ENCODE peak calls at places on chromosomes 7 and 10, in five cellular contexts. S, R, G, P and O are unnamed samples.

GRCh38 chr7:23373151-23374004 is 74.2 kb downstream of the MALSU1 start:
- DNase-seq in R (no peak), S (peak), P (peak), G (no peak), O (no peak)

GRCh38 chr7:54978364-54979116 is 40.3 kb upstream of the EGFR start:
- DNase-seq in G (no peak), P (no peak), S (no peak), R (peak), O (no peak)

GRCh38 chr10:47354162-47354561 is 6.0 kb downstream of the RBP3 start:
- DNase-seq in R (no peak), S (no peak), P (peak), G (no peak), O (no peak)

GRCh38 chr10:94137747-94138146 is 144.0 kb downstream of the PLCE1 start:
- DNase-seq in P (no peak), R (no peak), G (no peak), S (no peak), O (no peak)

GRCh38 chr7:100942038-100942774 is 7.1 kb upstream of the MUC3A start:
- DNase-seq in S (no peak), R (no peak), G (no peak), P (peak), O (no peak)

GRCh38 chr10:67539312-67539711 is 156.7 kb downstream of the CTNNA3 start:
- DNase-seq in S (no peak), P (no peak), G (no peak), R (no peak), O (no peak)

GRCh38 chr7:69597278-69598076 is 798 bp upstream of the AUTS2 start:
- DNase-seq in P (no peak), R (peak), G (no peak), S (peak), O (peak)

GRCh38 chr10:812787-813186 is 118.7 kb downstream of the LARP4B start:
- DNase-seq in G (no peak), R (no peak), S (no peak), P (no peak), O (no peak)

GRCh38 chr10:11113156-11113555 is 95.5 kb downstream of the CELF2 start:
- DNase-seq in R (no peak), G (no peak), P (no peak), S (peak), O (no peak)

GRCh38 chr10:79112898-79113431 is 44.2 kb downstream of the ZMIZ1 start:
- DNase-seq in P (peak), G (no peak), S (no peak), R (no peak), O (no peak)

GRCh38 chr7:81789406-81790139 is 19.7 kb upstream of the HGF start:
- DNase-seq in R (no peak), S (no peak), G (no peak), P (no peak), O (no peak)

DNA sequence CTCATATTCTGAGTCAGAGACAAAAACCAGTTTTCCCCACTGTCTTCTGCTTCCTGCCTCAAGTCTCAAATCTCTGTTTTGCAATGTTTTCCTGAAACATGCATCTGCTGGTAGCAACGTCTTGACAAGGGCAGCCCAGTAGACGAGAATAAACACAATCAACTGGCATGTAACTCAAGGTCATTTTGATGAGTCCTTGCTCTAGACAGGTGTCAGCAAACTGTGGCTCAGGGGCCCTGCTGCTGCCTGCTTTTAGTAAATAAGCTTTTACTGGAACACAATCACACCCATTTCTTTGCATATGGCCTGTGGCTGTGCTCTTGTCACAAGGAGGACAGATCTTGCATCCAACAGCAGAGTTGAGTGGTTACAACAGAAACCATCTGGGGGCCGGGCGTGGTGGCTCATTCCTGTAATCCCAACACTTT is 59.8 kb downstream of the ITIH5 start:
- DNase-seq in R (no peak), G (no peak), P (no peak), S (no peak), O (no peak)
- TF ChIP-seq EZH2phosphoT487 in R (no peak), G (no peak), P (no peak), S (no peak), O (no peak)

DNA sequence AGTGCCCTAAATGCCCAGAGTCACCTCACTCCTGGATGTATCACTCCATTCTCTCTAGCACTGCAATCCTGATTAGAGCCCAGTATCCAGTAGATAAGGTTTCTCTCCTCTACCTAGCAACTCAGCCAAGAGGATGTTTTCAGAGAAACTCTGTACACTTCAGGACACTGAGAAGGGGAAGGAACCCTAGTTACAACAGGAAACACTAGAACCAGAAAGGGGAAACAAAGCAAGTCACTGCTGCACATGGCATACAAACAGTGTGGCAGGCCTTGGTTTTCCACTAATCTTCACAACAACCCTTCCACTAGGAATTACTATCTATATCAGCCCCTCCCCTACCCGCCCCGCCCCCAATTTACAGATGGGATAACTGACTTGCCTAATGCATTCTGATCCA is 1.6 kb downstream of the FAM204A start:
- DNase-seq in G (no peak), P (no peak), R (no peak), S (peak), O (no peak)
- H3K4me3 ChIP-seq in G (no peak), P (no peak), R (no peak), S (peak), O (peak)

GRCh38 chr7:139043823-139044812 is 8.3 kb upstream of the ZC3HAV1L start:
- DNase-seq in R (no peak), G (no peak), P (no peak), S (no peak), O (no peak)
- TF ChIP-seq EZH2phosphoT487 in R (no peak), G (no peak), P (no peak), S (no peak), O (no peak)

DNA sequence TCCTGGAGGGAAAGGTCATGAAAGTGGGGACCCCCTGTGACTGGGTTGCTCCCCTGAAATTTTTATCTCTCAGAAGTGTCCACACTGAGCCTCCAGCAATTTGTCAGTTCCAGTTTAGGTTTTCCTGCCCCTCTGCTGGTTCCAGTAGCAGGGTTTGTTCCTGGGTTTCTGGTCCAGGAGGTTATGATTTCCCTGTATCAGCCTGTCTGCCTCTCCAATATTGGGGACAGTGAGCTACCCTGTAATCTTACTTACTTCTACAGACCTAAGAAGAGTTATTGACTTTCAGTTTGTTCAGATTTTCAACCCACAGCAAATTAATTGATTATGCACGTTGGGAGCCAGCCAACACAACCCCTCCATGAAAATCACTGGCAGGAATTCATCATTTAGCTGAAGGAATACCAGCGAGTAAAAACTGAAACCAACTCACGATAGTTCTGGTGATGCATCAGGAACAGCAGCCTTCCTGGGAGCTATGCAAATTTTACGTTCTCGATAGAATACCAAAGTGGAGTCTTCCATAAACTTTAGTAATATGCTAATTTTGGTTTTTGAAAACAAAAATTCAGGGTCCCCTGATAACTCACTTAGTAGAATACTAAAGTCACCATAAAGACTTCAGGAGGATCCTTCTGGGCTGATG is 31.3 kb upstream of the IL15RA start:
- DNase-seq in R (no peak), G (no peak), S (no peak), P (no peak), O (no peak)
- H3K4me3 ChIP-seq in R (no peak), G (no peak), S (no peak), P (no peak), O (no peak)

GRCh38 chr7:30983042-30983913 is 19.5 kb downstream of the GHRHR start:
- DNase-seq in P (peak), G (peak), R (peak), S (peak), O (peak)
- TF ChIP-seq EZH2phosphoT487 in P (no peak), G (no peak), R (no peak), S (no peak), O (no peak)

GRCh38 chr7:129785457-129786178 is 167.1 kb downstream of the UBE2H start:
- DNase-seq in R (no peak), S (no peak), G (no peak), P (no peak), O (peak)
- H3K4me3 ChIP-seq in R (peak), S (no peak), G (no peak), P (no peak), O (peak)

GRCh38 chr7:2530076-2530967 is 10.7 kb downstream of the LFNG start:
- DNase-seq in G (no peak), P (peak), R (no peak), S (no peak), O (peak)

GRCh38 chr7:2528481-2529095 is 9.0 kb downstream of the LFNG start:
- DNase-seq in S (no peak), P (no peak), G (no peak), R (peak), O (no peak)

GRCh38 chr7:2527505-2528464 is 8.2 kb downstream of the LFNG start:
- DNase-seq in P (peak), G (no peak), R (no peak), S (no peak), O (no peak)

GRCh38 chr7:2526659-2527504 is 7.3 kb downstream of the LFNG start:
- DNase-seq in S (no peak), G (no peak), R (no peak), P (no peak), O (no peak)

DNA sequence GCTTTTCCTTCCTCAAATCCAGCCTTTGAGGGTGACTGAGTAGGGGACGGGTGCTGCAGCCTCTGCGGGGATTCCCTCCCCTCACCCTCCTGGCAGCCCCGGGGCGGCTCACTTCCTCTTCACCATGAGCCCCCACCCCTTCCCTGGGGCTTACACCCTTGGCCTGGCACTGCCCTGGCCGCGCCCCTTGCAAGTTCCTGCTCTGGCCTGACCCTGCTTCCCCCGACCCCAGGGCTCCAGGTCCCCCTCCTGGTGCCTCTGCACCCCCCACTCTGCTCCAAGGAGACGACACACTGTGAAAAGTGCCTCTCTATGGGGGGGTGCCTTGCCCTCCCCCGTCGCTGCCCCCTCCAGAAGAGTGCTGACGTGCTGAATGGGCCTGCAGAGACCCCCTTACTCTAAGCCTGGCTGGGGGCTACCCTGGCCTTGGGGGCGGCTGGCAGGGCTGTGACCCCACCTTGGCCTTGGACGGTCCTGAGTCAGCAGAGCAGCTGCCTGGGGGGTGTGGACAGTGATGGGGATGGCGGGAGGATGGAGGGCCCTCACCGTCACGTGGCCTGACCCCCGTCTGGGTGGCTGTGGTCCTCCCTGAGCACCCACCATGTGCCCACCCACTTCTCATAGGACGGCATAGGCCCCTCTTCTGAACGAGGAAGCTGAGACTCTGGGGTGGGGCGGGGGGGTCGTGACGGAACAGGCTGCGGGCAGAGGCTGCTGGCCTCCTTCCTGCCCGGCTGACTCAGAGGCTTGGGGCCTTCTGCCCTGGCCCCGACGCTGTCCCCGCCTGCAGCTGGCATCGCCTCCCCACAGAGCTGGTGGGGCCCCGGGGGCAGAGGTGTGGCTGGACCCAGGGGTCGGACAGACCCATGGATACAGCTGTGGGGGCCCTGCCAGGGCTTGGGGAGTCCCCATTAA is 9.8 kb downstream of the LFNG start:
- DNase-seq in S (peak), P (peak), G (no peak), R (peak), O (no peak)
- TF ChIP-seq EZH2phosphoT487 in S (no peak), P (no peak), G (no peak), R (no peak), O (no peak)